ENCODE peak calls at places on chromosomes 6 and 20, in four cellular contexts. One of them, this sample, is unnamed.

GRCh38 chr6:155483858-155484257 is 28.2 kb upstream of the NOX3 start:
- DNase-seq in HepG2: peak
- DNase-seq in SK-N-SH: no peak
- DNase-seq in HCT116: no peak
- DNase-seq in this sample: no peak

GRCh38 chr20:33668087-33668790 is 1.5 kb downstream of the ACTL10 start:
- DNase-seq in HepG2: no peak
- DNase-seq in SK-N-SH: peak
- DNase-seq in HCT116: no peak
- DNase-seq in this sample: peak

GRCh38 chr20:47577271-47577670 is 75.6 kb downstream of the NCOA3 start:
- DNase-seq in HCT116: no peak
- DNase-seq in HepG2: no peak
- DNase-seq in SK-N-SH: no peak
- DNase-seq in this sample: no peak

GRCh38 chr6:31157543-31158139 is at the start of gene CCHCR1:
- DNase-seq in HepG2: no peak
- DNase-seq in SK-N-SH: peak
- DNase-seq in HCT116: no peak
- DNase-seq in this sample: peak

GRCh38 chr20:44111712-44112335 is 75.2 kb downstream of the JPH2 start:
- DNase-seq in HepG2: no peak
- DNase-seq in HCT116: no peak
- DNase-seq in SK-N-SH: no peak
- DNase-seq in this sample: no peak

GRCh38 chr20:22617160-22617559 is 32.8 kb upstream of the FOXA2 start:
- DNase-seq in HepG2: peak
- DNase-seq in HCT116: no peak
- DNase-seq in SK-N-SH: no peak
- DNase-seq in this sample: no peak

GRCh38 chr6:94487371-94487770 is 1068.0 kb upstream of the EPHA7 start:
- DNase-seq in HepG2: no peak
- DNase-seq in HCT116: no peak
- DNase-seq in SK-N-SH: no peak
- DNase-seq in this sample: no peak

GRCh38 chr20:8756410-8756809 is 312.5 kb upstream of the PLCB4 start:
- DNase-seq in HCT116: peak
- DNase-seq in HepG2: peak
- DNase-seq in SK-N-SH: no peak
- DNase-seq in this sample: peak

GRCh38 chr6:157980288-157981131 is 1.2 kb upstream of the SYNJ2 start:
- DNase-seq in HCT116: no peak
- DNase-seq in SK-N-SH: no peak
- DNase-seq in HepG2: peak
- DNase-seq in this sample: no peak

GRCh38 chr6:100592929-100593328 is 128.2 kb upstream of the SIM1 start:
- DNase-seq in SK-N-SH: no peak
- DNase-seq in HCT116: no peak
- DNase-seq in HepG2: no peak
- DNase-seq in this sample: no peak

DNA sequence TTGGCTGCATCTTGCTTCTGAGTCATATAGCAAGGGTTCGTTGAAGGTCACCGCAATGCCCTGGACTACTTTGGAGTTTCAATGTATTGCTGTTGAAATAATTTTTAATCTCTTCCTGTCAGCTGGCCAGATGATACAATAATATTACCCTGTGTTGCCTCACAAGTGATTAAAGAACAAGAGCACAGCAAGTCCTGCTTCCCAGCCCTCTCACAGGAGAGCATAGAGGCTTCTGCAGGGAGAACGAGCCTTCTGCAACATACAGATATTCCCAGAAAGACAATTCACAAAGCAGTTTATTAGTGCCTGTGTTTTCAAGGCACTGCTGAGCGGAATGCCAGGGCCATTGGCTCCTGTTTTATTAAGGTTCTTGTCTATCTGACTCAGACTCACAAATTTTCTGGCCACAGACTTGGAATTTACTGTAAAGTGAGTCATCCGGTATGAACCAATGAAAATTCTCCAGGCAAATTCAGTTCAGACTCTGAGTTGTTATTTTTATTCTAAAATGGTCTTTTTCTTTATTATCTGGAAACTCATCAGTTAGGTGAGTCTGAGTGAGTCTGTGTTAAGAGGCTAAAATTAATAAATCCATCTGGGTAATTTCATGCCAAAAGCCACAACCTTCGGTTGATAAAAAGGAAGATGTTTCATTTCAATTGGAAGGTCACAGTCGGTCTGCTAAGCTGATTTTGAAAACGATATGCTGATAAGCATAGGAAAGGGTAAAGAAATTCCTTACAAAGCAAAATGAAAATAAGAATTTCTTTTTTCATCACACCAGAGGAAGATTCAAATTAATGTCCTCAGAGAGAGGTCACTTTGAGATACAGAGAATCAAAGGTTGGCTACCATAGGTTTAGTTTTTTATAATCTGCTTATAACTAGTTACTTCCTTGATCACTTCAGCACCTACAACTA is 289.4 kb upstream of the STXBP5 start:
- DNase-seq in HepG2: no peak
- DNase-seq in SK-N-SH: peak
- DNase-seq in HCT116: peak
- DNase-seq in this sample: peak
- TF ChIP-seq ELF1 in HepG2: no peak
- TF ChIP-seq ELF1 in SK-N-SH: no peak
- TF ChIP-seq ELF1 in HCT116: no peak
- TF ChIP-seq ELF1 in this sample: no peak

DNA sequence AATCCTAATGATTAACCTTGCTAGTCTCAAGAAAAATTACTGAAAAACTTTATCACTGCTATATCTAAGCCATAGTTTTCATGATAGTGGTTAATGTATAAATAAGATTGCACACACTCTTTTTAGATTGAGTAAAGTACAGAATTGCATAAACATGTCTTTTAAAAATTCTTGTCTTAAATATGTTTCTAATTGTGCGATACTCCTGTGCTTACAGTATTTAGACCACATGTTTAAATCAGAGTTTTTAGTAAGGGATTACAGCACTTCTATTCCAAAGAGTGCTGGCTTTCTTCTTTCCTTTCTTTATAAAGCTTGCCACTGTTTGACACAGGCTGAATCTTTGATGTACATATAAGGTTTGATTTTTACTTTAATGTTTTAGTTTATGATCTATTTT is 36.8 kb upstream of the RGS17 start:
- DNase-seq in SK-N-SH: no peak
- DNase-seq in HepG2: no peak
- DNase-seq in HCT116: no peak
- DNase-seq in this sample: no peak
- H3K27ac ChIP-seq in SK-N-SH: no peak
- H3K27ac ChIP-seq in HepG2: no peak
- H3K27ac ChIP-seq in HCT116: peak
- H3K27ac ChIP-seq in this sample: no peak

GRCh38 chr6:15555101-15556038 is 107.5 kb downstream of the DTNBP1 start:
- DNase-seq in SK-N-SH: no peak
- DNase-seq in HepG2: no peak
- DNase-seq in HCT116: no peak
- DNase-seq in this sample: no peak
- TF ChIP-seq ELF1 in SK-N-SH: no peak
- TF ChIP-seq ELF1 in HepG2: no peak
- TF ChIP-seq ELF1 in HCT116: no peak
- TF ChIP-seq ELF1 in this sample: peak

GRCh38 chr6:82362868-82363267 is 749 bp upstream of the TPBG start:
- DNase-seq in SK-N-SH: peak
- DNase-seq in HCT116: no peak
- DNase-seq in HepG2: no peak
- DNase-seq in this sample: no peak

GRCh38 chr6:82362144-82362543 is 1.5 kb upstream of the TPBG start:
- DNase-seq in SK-N-SH: no peak
- DNase-seq in HCT116: no peak
- DNase-seq in HepG2: no peak
- DNase-seq in this sample: no peak

GRCh38 chr6:82364087-82365010 is 732 bp downstream of the TPBG start:
- DNase-seq in SK-N-SH: peak
- DNase-seq in HCT116: peak
- DNase-seq in HepG2: no peak
- DNase-seq in this sample: peak

GRCh38 chr6:82363368-82364086 is at the start of gene TPBG:
- DNase-seq in HCT116: peak
- DNase-seq in HepG2: peak
- DNase-seq in SK-N-SH: peak
- DNase-seq in this sample: peak

DNA sequence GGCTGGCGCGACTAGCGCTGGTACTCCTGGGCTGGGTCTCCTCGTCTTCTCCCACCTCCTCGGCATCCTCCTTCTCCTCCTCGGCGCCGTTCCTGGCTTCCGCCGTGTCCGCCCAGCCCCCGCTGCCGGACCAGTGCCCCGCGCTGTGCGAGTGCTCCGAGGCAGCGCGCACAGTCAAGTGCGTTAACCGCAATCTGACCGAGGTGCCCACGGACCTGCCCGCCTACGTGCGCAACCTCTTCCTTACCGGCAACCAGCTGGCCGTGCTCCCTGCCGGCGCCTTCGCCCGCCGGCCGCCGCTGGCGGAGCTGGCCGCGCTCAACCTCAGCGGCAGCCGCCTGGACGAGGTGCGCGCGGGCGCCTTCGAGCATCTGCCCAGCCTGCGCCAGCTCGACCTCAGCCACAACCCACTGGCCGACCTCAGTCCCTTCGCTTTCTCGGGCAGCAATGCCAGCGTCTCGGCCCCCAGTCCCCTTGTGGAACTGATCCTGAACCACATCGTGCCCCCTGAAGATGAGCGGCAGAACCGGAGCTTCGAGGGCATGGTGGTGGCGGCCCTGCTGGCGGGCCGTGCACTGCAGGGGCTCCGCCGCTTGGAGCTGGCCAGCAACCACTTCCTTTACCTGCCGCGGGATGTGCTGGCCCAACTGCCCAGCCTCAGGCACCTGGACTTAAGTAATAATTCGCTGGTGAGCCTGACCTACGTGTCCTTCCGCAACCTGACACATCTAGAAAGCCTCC is 1.6 kb downstream of the TPBG start:
- DNase-seq in HepG2: no peak
- DNase-seq in SK-N-SH: peak
- DNase-seq in HCT116: peak
- DNase-seq in this sample: no peak
- H3K27ac ChIP-seq in HepG2: no peak
- H3K27ac ChIP-seq in SK-N-SH: peak
- H3K27ac ChIP-seq in HCT116: peak
- H3K27ac ChIP-seq in this sample: no peak

GRCh38 chr20:46219190-46219589 is 89.1 kb downstream of the CDH22 start:
- DNase-seq in HCT116: no peak
- DNase-seq in SK-N-SH: no peak
- DNase-seq in HepG2: no peak
- DNase-seq in this sample: no peak

GRCh38 chr20:46220808-46221207 is 87.5 kb downstream of the CDH22 start:
- DNase-seq in HepG2: no peak
- DNase-seq in SK-N-SH: peak
- DNase-seq in HCT116: peak
- DNase-seq in this sample: peak

GRCh38 chr20:46219920-46220319 is 88.4 kb downstream of the CDH22 start:
- DNase-seq in HepG2: no peak
- DNase-seq in SK-N-SH: no peak
- DNase-seq in HCT116: no peak
- DNase-seq in this sample: no peak

GRCh38 chr20:46221271-46221670 is 87.0 kb downstream of the CDH22 start:
- DNase-seq in HCT116: no peak
- DNase-seq in SK-N-SH: no peak
- DNase-seq in HepG2: no peak
- DNase-seq in this sample: no peak

GRCh38 chr20:46222521-46223007 is 85.7 kb downstream of the CDH22 start:
- DNase-seq in HepG2: no peak
- DNase-seq in SK-N-SH: no peak
- DNase-seq in HCT116: no peak
- DNase-seq in this sample: no peak
- TF ChIP-seq ELF1 in HepG2: no peak
- TF ChIP-seq ELF1 in SK-N-SH: no peak
- TF ChIP-seq ELF1 in HCT116: no peak
- TF ChIP-seq ELF1 in this sample: no peak

DNA sequence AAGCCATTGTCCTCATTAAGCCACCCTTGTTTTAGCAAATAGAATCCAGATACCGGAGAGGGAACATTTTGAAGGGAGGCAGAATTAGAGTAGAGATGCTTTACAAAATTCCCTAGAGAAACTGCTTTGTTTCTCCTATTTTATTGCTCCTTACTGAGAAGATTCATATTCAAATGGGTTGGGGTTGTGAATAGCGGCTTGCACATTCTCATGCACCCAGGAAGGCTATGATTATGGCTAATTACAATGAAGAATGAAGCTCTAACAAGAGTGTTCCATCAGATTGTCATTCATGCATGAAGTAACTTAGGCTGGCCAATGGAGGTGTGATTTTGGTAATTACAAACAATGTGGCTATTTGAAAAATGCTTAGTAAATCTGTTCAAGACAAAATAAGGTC is 129.5 kb downstream of the PACRG start:
- DNase-seq in SK-N-SH: no peak
- DNase-seq in HepG2: no peak
- DNase-seq in HCT116: no peak
- DNase-seq in this sample: no peak
- H3K27ac ChIP-seq in SK-N-SH: peak
- H3K27ac ChIP-seq in HepG2: no peak
- H3K27ac ChIP-seq in HCT116: no peak
- H3K27ac ChIP-seq in this sample: no peak

DNA sequence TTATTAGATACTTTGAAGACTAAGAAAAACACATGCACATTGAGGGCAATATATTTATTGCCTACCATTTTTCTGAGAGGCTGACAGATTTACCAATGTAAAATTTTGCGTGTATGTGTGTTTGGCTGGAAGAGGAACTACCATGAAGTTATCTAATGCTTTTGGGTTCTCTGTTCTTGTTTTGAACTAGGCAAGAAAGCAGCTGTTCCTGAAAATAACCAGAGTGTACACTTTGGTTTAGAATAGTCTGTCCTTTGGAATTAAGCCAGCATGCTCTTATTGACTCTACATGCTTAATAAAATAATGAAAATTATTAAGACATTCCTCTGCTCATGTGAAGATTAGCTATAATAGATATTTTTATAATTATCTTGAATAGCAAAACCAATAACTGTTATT is 129.2 kb downstream of the MYB start:
- DNase-seq in HCT116: no peak
- DNase-seq in SK-N-SH: no peak
- DNase-seq in HepG2: no peak
- DNase-seq in this sample: no peak
- TF ChIP-seq ELF1 in HCT116: no peak
- TF ChIP-seq ELF1 in SK-N-SH: no peak
- TF ChIP-seq ELF1 in HepG2: no peak
- TF ChIP-seq ELF1 in this sample: no peak

This sample was measured in K562.